ENCODE peak calls at places on chromosomes 7 and 10, in four cellular contexts. One of them, this sample, is unnamed.

GRCh38 chr7:145339319-145339718 is 503.5 kb upstream of the TPK1 start:
- DNase-seq in neural crest cell: no peak
- DNase-seq in natural killer cell: no peak
- DNase-seq in RPMI8226: peak; percentile 60
- DNase-seq in this sample: no peak

GRCh38 chr10:109899578-109900355 is 23.5 kb downstream of the XPNPEP1 start:
- DNase-seq in neural crest cell: no peak
- DNase-seq in natural killer cell: no peak
- DNase-seq in RPMI8226: no peak
- DNase-seq in this sample: no peak

GRCh38 chr10:7558036-7558435 is 108.7 kb downstream of the ITIH5 start:
- DNase-seq in neural crest cell: no peak
- DNase-seq in natural killer cell: no peak
- DNase-seq in RPMI8226: no peak
- DNase-seq in this sample: no peak

GRCh38 chr7:98470131-98470985 is 69.5 kb upstream of the BAIAP2L1 start:
- DNase-seq in neural crest cell: peak; percentile 43
- DNase-seq in natural killer cell: no peak
- DNase-seq in RPMI8226: peak; percentile 24
- DNase-seq in this sample: no peak

GRCh38 chr7:139626817-139627216 is 103.3 kb downstream of the CLEC2L start:
- DNase-seq in neural crest cell: no peak
- DNase-seq in natural killer cell: no peak
- DNase-seq in RPMI8226: no peak
- DNase-seq in this sample: no peak

GRCh38 chr10:22713853-22714523 is 390 bp downstream of the PIP4K2A start:
- DNase-seq in neural crest cell: no peak
- DNase-seq in natural killer cell: no peak
- DNase-seq in RPMI8226: peak; percentile 65
- DNase-seq in this sample: no peak

GRCh38 chr10:45280113-45280512 is 35.3 kb downstream of the OR13A1 start:
- DNase-seq in neural crest cell: no peak
- DNase-seq in natural killer cell: no peak
- DNase-seq in RPMI8226: no peak
- DNase-seq in this sample: no peak

GRCh38 chr10:47339759-47340612 is 8.2 kb upstream of the RBP3 start:
- DNase-seq in neural crest cell: no peak
- DNase-seq in natural killer cell: no peak
- DNase-seq in RPMI8226: no peak
- DNase-seq in this sample: no peak

GRCh38 chr7:84187813-84188212 is 6.8 kb downstream of the SEMA3A start:
- DNase-seq in neural crest cell: no peak
- DNase-seq in natural killer cell: no peak
- DNase-seq in RPMI8226: no peak
- DNase-seq in this sample: no peak

GRCh38 chr7:135991322-135991721 is 14.2 kb upstream of the MTPN start:
- DNase-seq in neural crest cell: no peak
- DNase-seq in natural killer cell: no peak
- DNase-seq in RPMI8226: no peak
- DNase-seq in this sample: no peak

GRCh38 chr7:75789501-75789900 is 17.5 kb upstream of the CCL26 start:
- DNase-seq in neural crest cell: no peak
- DNase-seq in natural killer cell: no peak
- DNase-seq in RPMI8226: no peak
- DNase-seq in this sample: no peak

GRCh38 chr10:112376578-112376855 is 2.6 kb downstream of the ACSL5 start:
- DNase-seq in neural crest cell: no peak
- DNase-seq in natural killer cell: no peak
- DNase-seq in RPMI8226: peak; percentile 8
- DNase-seq in this sample: no peak

GRCh38 chr10:102918817-102919236 is 733 bp downstream of the CNNM2 start:
- DNase-seq in neural crest cell: no peak
- DNase-seq in natural killer cell: peak; percentile 32
- DNase-seq in RPMI8226: peak; percentile 14
- DNase-seq in this sample: no peak

GRCh38 chr7:64880322-64881297 is 22.5 kb upstream of the ZNF273 start:
- DNase-seq in neural crest cell: no peak
- DNase-seq in natural killer cell: peak; percentile 12
- DNase-seq in RPMI8226: no peak
- DNase-seq in this sample: peak; percentile 4

GRCh38 chr7:12456506-12456905 is 52.8 kb upstream of the VWDE start:
- DNase-seq in neural crest cell: no peak
- DNase-seq in natural killer cell: no peak
- DNase-seq in RPMI8226: peak; percentile 10
- DNase-seq in this sample: no peak

GRCh38 chr7:111864291-111864976 is 302.1 kb upstream of the IMMP2L start:
- DNase-seq in neural crest cell: no peak
- DNase-seq in natural killer cell: no peak
- DNase-seq in RPMI8226: no peak
- DNase-seq in this sample: no peak

GRCh38 chr10:46220872-46221538 is 65.8 kb upstream of the ANTXRL start:
- DNase-seq in neural crest cell: no peak
- DNase-seq in natural killer cell: no peak
- DNase-seq in RPMI8226: no peak
- DNase-seq in this sample: no peak

GRCh38 chr10:103082683-103083082 is 110.4 kb downstream of the NT5C2 start:
- DNase-seq in neural crest cell: no peak
- DNase-seq in natural killer cell: no peak
- DNase-seq in RPMI8226: no peak
- DNase-seq in this sample: no peak

GRCh38 chr7:101421123-101421522 is 58.4 kb downstream of the COL26A1 start:
- DNase-seq in neural crest cell: no peak
- DNase-seq in natural killer cell: no peak
- DNase-seq in RPMI8226: no peak
- DNase-seq in this sample: no peak

GRCh38 chr7:74354009-74354408 is 64.8 kb downstream of the CLIP2 start:
- DNase-seq in neural crest cell: no peak
- DNase-seq in natural killer cell: no peak
- DNase-seq in RPMI8226: no peak
- DNase-seq in this sample: no peak

This sample was measured in activated B cell treated with CpG ODN at 0.5 μM for 24 hours.